ENCODE peak calls at places on chromosomes 3 and 15, in four cellular contexts. One of them, this sample, is unnamed.

GRCh38 chr3:58639001-58639400 is 27.6 kb downstream of the FAM3D start:
- DNase-seq in fibroblast of lung: peak
- DNase-seq in upper lobe of right lung: no peak
- DNase-seq in sigmoid colon: no peak
- DNase-seq in this sample: no peak

GRCh38 chr3:69729350-69729919 is 9.8 kb upstream of the MITF start:
- DNase-seq in fibroblast of lung: no peak
- DNase-seq in upper lobe of right lung: no peak
- DNase-seq in sigmoid colon: no peak
- DNase-seq in this sample: no peak

GRCh38 chr3:37628711-37629301 is 232.9 kb upstream of the CTDSPL start:
- DNase-seq in fibroblast of lung: peak
- DNase-seq in upper lobe of right lung: no peak
- DNase-seq in sigmoid colon: peak
- DNase-seq in this sample: peak

GRCh38 chr15:85379403-85380131 is 836 bp upstream of the AKAP13 start:
- DNase-seq in fibroblast of lung: peak
- DNase-seq in upper lobe of right lung: no peak
- DNase-seq in sigmoid colon: no peak
- DNase-seq in this sample: no peak

GRCh38 chr3:99938270-99938955 is 120.8 kb downstream of the CMSS1 start:
- DNase-seq in fibroblast of lung: peak
- DNase-seq in upper lobe of right lung: no peak
- DNase-seq in sigmoid colon: no peak
- DNase-seq in this sample: no peak

GRCh38 chr3:100158877-100159563 is 44.7 kb upstream of the FILIP1L start:
- DNase-seq in fibroblast of lung: peak
- DNase-seq in upper lobe of right lung: no peak
- DNase-seq in sigmoid colon: no peak
- DNase-seq in this sample: no peak

GRCh38 chr3:55000546-55000945 is 72.7 kb upstream of the LRTM1 start:
- DNase-seq in fibroblast of lung: peak
- DNase-seq in upper lobe of right lung: no peak
- DNase-seq in sigmoid colon: no peak
- DNase-seq in this sample: no peak

GRCh38 chr3:55297235-55297634 is 189.9 kb downstream of the WNT5A start:
- DNase-seq in fibroblast of lung: no peak
- DNase-seq in upper lobe of right lung: no peak
- DNase-seq in sigmoid colon: no peak
- DNase-seq in this sample: no peak

GRCh38 chr15:101138913-101139880 is 112.7 kb downstream of the CHSY1 start:
- DNase-seq in fibroblast of lung: peak
- DNase-seq in upper lobe of right lung: no peak
- DNase-seq in sigmoid colon: no peak
- DNase-seq in this sample: no peak

DNA sequence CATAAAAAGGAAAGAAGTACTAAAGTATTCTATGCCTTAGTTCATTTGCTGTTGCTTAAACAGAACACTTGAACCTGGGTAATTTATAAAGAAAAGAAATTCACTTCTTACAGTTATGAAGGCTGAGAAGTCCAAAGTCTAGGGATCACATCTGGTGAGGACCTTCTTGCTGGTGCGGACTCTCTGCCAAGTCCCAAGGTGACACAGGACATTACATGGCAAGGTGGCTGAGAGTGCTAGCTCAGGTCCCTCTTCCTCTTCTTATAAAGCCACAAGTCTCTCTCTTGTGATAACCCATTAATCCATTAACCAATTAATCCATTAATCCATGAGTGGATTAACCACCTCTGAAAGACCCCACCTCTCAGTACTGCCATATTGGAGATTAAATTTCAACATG is 3.1 kb upstream of the ZBTB38 start:
- DNase-seq in fibroblast of lung: no peak
- DNase-seq in upper lobe of right lung: no peak
- DNase-seq in sigmoid colon: no peak
- DNase-seq in this sample: no peak
- TF ChIP-seq CTCF in fibroblast of lung: no peak
- TF ChIP-seq CTCF in upper lobe of right lung: no peak
- TF ChIP-seq CTCF in sigmoid colon: no peak
- TF ChIP-seq CTCF in this sample: no peak

GRCh38 chr3:111944377-111944776 is 34.4 kb upstream of the ABHD10 start:
- DNase-seq in fibroblast of lung: peak
- DNase-seq in upper lobe of right lung: no peak
- DNase-seq in sigmoid colon: no peak
- DNase-seq in this sample: no peak
- H3K4me3 ChIP-seq in fibroblast of lung: no peak
- H3K4me3 ChIP-seq in upper lobe of right lung: no peak
- H3K4me3 ChIP-seq in sigmoid colon: no peak
- H3K4me3 ChIP-seq in this sample: no peak

DNA sequence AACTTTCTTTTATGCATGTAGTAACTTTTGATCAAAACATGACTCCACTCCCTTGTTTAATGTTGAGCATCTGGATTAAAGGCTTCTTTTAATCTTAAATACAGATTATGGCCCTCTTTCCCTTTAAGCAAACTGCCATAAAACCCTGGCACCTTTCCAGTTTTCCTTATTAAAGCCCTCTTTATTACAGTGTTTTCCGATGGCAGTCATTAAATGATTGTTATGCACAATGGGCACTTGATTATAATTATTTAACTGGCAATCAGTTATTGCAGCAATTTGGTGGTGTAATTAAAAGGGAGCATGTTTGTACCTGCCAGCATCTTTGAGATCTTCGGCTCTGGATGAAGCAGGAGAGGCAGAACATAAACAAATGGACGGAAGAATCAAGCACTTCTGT is 166.9 kb downstream of the VGLL4 start:
- DNase-seq in fibroblast of lung: peak
- DNase-seq in upper lobe of right lung: no peak
- DNase-seq in sigmoid colon: no peak
- DNase-seq in this sample: no peak
- H3K27ac ChIP-seq in fibroblast of lung: peak
- H3K27ac ChIP-seq in upper lobe of right lung: no peak
- H3K27ac ChIP-seq in sigmoid colon: peak
- H3K27ac ChIP-seq in this sample: no peak

DNA sequence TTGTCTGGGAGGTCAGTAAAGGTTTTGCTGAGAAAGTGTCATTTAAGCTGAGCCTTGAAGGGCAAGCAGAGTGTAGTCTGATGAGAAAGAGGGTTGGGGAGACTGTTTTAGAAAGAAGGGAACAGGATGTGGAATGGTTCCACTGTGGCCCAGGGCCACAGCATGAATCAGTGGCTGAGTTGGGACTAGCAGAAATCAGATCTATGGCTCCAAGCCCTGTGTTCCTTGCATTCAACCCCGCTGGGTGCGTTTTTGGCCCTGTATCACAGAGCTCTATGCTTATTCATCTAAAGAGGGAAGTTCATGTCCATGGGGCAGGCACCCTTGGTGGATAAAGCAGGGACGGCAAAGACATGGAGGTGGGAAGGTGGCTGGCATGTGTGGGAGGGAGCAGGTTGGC is 151.3 kb downstream of the CACNA1D start:
- DNase-seq in fibroblast of lung: no peak
- DNase-seq in upper lobe of right lung: no peak
- DNase-seq in sigmoid colon: no peak
- DNase-seq in this sample: no peak
- TF ChIP-seq CTCF in fibroblast of lung: no peak
- TF ChIP-seq CTCF in upper lobe of right lung: no peak
- TF ChIP-seq CTCF in sigmoid colon: no peak
- TF ChIP-seq CTCF in this sample: no peak